ENCODE peak calls at places on chromosome 2, in five cellular contexts. A is endothelial cell of umbilical vein, J is adrenal gland, S is tibial artery, V is astrocyte. F is an unnamed sample. For H3K4me1, the result is how much of the 10 kb centered on the place peaks cover.

GRCh38 chr2:96734899-96735585 is 4.8 kb downstream of the LMAN2L start:
- DNase-seq in A (no peak), J (no peak), S (no peak), V (no peak), F (no peak)

GRCh38 chr2:54454922-54455583 is 1.1 kb upstream of the SPTBN1 start:
- DNase-seq in A (peak), J (peak), S (no peak), V (no peak), F (no peak)

GRCh38 chr2:199955007-199955338 is 318 bp downstream of the TYW5 start:
- DNase-seq in A (no peak), J (no peak), S (no peak), V (peak), F (no peak)

GRCh38 chr2:62529758-62530157 is 23.8 kb upstream of the TMEM17 start:
- DNase-seq in A (no peak), J (no peak), S (no peak), V (no peak), F (no peak)

GRCh38 chr2:54079331-54079730 is 36.1 kb upstream of the ACYP2 start:
- DNase-seq in A (no peak), J (no peak), S (no peak), V (no peak), F (no peak)

GRCh38 chr2:35114765-35115164 is 1240.8 kb upstream of the CRIM1 start:
- DNase-seq in A (no peak), J (no peak), S (no peak), V (no peak), F (no peak)

GRCh38 chr2:217993817-217994459 is 8.9 kb downstream of the TNS1 start:
- DNase-seq in A (peak), J (peak), S (peak), V (no peak), F (peak)

GRCh38 chr2:224843141-224843540 is 127.0 kb upstream of the CCDC195 start:
- DNase-seq in A (no peak), J (no peak), S (no peak), V (peak), F (no peak)

GRCh38 chr2:223537669-223538601 is 64.2 kb downstream of the SCG2 start:
- DNase-seq in A (peak), J (peak), S (no peak), V (peak), F (peak)

GRCh38 chr2:38716185-38716584 is 35.0 kb downstream of the SRSF7 start:
- DNase-seq in A (no peak), J (no peak), S (peak), V (peak), F (no peak)

GRCh38 chr2:153455403-153455802 is 23.2 kb downstream of the RPRM start:
- DNase-seq in A (no peak), J (no peak), S (no peak), V (no peak), F (no peak)

GRCh38 chr2:11602563-11603182 is 67.3 kb downstream of the NTSR2 start:
- DNase-seq in A (peak), J (no peak), S (no peak), V (no peak), F (no peak)

GRCh38 chr2:182625814-182626213 is 90.2 kb upstream of the DNAJC10 start:
- DNase-seq in A (no peak), J (no peak), S (no peak), V (no peak), F (no peak)

GRCh38 chr2:43537137-43537536 is 58.7 kb downstream of the THADA start:
- DNase-seq in A (no peak), J (no peak), S (no peak), V (no peak), F (no peak)

GRCh38 chr2:30239308-30240161 is 8.2 kb downstream of the LBH start:
- DNase-seq in A (peak), J (peak), S (peak), V (no peak), F (peak)

GRCh38 chr2:17620280-17620679 is 79.8 kb downstream of the VSNL1 start:
- DNase-seq in A (no peak), J (peak), S (no peak), V (peak), F (peak)

GRCh38 chr2:234444888-234445287 is 52.0 kb downstream of the ARL4C start:
- DNase-seq in A (peak), J (peak), S (no peak), V (peak), F (no peak)

GRCh38 chr2:120539937-120540718 is 194.2 kb downstream of the INHBB start:
- DNase-seq in A (no peak), J (peak), S (peak), V (peak), F (peak)

GRCh38 chr2:241274127-241274526 is 41.3 kb downstream of the HDLBP start:
- DNase-seq in A (no peak), J (no peak), S (no peak), V (no peak), F (no peak)

GRCh38 chr2:241273552-241273988 is 41.9 kb downstream of the HDLBP start:
- DNase-seq in A (no peak), J (no peak), S (no peak), V (no peak), F (peak)

GRCh38 chr2:241275910-241276309 is 39.6 kb downstream of the HDLBP start:
- DNase-seq in A (no peak), J (no peak), S (no peak), V (no peak), F (no peak)

GRCh38 chr2:241272722-241273551 is 42.5 kb downstream of the HDLBP start:
- DNase-seq in A (peak), J (peak), S (peak), V (peak), F (peak)

GRCh38 chr2:241275504-241275903 is 40.0 kb downstream of the HDLBP start:
- DNase-seq in A (no peak), J (no peak), S (no peak), V (no peak), F (no peak)
- H3K4me1 ChIP-seq in A (under half), J (under half), S (under half), V (under half), F (under half)

DNA sequence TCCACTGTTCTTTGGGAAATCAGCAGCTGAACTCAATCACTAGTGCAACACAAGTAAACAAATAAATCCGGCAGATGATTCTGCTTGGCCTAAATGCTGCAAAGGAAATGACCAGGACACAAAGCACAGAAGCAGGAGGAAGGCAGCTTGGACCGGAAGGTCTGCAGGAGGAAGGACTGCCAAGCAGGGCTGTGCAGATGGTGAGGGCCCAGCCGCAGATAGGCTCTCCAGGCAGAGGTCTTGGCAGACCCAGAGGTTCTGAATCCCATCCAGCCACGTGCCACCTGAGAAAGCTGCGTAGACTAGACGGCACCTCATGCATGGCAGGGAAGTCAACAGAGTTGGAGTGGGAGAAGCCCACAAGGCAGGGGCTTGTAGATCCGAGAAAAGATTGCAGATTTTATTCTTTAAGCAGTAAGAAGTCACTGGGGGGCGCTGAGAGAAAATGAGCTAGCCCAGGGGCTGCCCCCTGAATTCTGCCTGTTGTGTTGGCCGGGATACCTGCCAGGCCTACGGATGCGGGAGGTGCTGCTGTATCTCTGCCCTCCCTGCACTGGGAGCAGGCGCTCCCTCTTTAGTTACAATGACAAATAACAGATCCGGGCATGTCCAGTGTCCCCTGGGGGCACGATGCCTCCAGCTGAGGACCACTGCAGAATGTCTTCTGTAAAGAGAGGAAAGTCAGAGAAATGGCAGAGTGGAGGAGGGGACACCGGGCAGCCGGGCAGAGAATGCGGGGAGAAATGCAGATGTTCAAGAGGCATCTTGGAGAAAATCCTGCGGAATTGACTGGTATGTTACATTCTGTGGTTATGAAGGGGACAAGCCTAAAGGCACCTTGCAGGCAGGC is 153.5 kb downstream of the PXDN start:
- DNase-seq in A (peak), J (no peak), S (no peak), V (no peak), F (no peak)
- H3K4me3 ChIP-seq in A (no peak), J (no peak), S (no peak), V (no peak), F (no peak)

DNA sequence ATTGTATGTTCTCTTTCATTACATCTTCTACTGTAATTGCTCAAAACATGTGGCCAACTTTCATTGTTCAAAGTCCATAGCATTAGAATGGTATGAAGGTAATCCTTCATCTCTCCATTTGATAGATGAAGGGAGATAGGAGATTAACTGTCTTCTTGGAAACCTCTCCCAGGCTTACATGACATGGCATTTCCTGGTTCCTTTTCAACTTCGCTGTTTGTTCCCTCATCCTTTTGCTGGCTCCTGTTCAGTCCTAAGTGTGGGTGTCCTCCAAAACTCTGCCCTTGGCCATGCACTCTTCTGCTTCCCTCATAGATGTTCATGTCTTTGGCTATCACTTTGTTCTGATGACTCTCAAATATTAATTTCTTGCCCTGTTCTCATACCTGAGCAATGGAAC is 13.8 kb downstream of the NEB start:
- DNase-seq in A (no peak), J (peak), S (no peak), V (no peak), F (no peak)
- TF ChIP-seq CTCF in A (no peak), J (no peak), S (no peak), V (no peak), F (no peak)

GRCh38 chr2:129117427-129117826 is 798.8 kb upstream of the HS6ST1 start:
- DNase-seq in A (no peak), J (no peak), S (no peak), V (peak), F (no peak)

GRCh38 chr2:129113776-129114175 is 795.1 kb upstream of the HS6ST1 start:
- DNase-seq in A (no peak), J (no peak), S (no peak), V (no peak), F (no peak)

DNA sequence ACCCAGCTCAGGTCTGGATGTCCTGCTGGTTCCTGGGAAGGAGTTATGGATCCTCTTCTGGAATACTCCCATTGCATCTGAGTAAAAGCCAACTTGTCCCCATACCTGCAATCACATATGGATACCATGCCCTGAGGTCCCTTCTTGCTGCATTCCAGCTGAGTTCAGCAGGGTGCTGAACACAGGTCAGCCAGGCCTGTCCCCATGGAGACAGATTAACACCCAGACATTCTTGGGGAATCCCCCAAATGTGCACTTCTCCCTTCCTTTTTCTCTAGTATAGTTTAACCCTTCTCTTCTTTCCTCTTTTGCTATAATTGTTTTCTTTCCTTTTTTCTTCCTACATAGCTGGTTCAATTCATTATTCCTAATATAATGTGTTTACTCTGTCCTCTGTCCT is 799.6 kb upstream of the HS6ST1 start:
- DNase-seq in A (no peak), J (no peak), S (no peak), V (no peak), F (no peak)
- H3K4me1 ChIP-seq in A (under half), J (under half), S (under half), V (under half), F (under half)

GRCh38 chr2:190986221-190986953 is 27.6 kb downstream of the STAT1 start:
- DNase-seq in A (no peak), J (no peak), S (no peak), V (no peak), F (peak)
- H3K4me3 ChIP-seq in A (no peak), J (no peak), S (no peak), V (no peak), F (no peak)

GRCh38 chr2:156065912-156066311 is 266.6 kb downstream of the NR4A2 start:
- DNase-seq in A (no peak), J (no peak), S (no peak), V (no peak), F (peak)
- TF ChIP-seq CTCF in A (no peak), J (no peak), S (no peak), V (no peak), F (no peak)

F was measured in A673.